ENCODE peak calls at places on chromosomes 7 and 10, in four cellular contexts. One of them, this sample, is unnamed.

GRCh38 chr7:89975577-89975976 is 178.7 kb upstream of the STEAP1 start:
- DNase-seq in astrocyte: no peak
- DNase-seq in cardiac muscle cell: no peak
- DNase-seq in GM10248: no peak
- DNase-seq in this sample: no peak

GRCh38 chr10:103745264-103746247 is 109.8 kb downstream of the SH3PXD2A start:
- DNase-seq in cardiac muscle cell: no peak
- DNase-seq in GM10248: no peak
- DNase-seq in astrocyte: peak
- DNase-seq in this sample: no peak

GRCh38 chr7:22633954-22634474 is 93.0 kb upstream of the IL6 start:
- DNase-seq in cardiac muscle cell: no peak
- DNase-seq in GM10248: no peak
- DNase-seq in astrocyte: peak
- DNase-seq in this sample: no peak

GRCh38 chr7:96040250-96040772 is 268.0 kb downstream of the DYNC1I1 start:
- DNase-seq in astrocyte: no peak
- DNase-seq in GM10248: no peak
- DNase-seq in cardiac muscle cell: peak
- DNase-seq in this sample: no peak

GRCh38 chr10:76576276-76576962 is 1061.2 kb downstream of the KCNMA1 start:
- DNase-seq in cardiac muscle cell: no peak
- DNase-seq in GM10248: no peak
- DNase-seq in astrocyte: peak
- DNase-seq in this sample: no peak

GRCh38 chr7:116582806-116583444 is 58.1 kb downstream of the CAV1 start:
- DNase-seq in GM10248: no peak
- DNase-seq in cardiac muscle cell: no peak
- DNase-seq in astrocyte: peak
- DNase-seq in this sample: no peak

GRCh38 chr7:102331536-102332275 is 24.5 kb downstream of the SPDYE6 start:
- DNase-seq in astrocyte: no peak
- DNase-seq in cardiac muscle cell: no peak
- DNase-seq in GM10248: peak
- DNase-seq in this sample: peak

GRCh38 chr10:103852856-103853255 is 2.5 kb downstream of the SH3PXD2A start:
- DNase-seq in GM10248: no peak
- DNase-seq in astrocyte: no peak
- DNase-seq in cardiac muscle cell: no peak
- DNase-seq in this sample: no peak

GRCh38 chr7:103573479-103574058 is 127.6 kb upstream of the SLC26A5 start:
- DNase-seq in cardiac muscle cell: peak
- DNase-seq in GM10248: peak
- DNase-seq in astrocyte: peak
- DNase-seq in this sample: no peak

GRCh38 chr10:124354411-124355382 is 64.0 kb downstream of the OAT start:
- DNase-seq in cardiac muscle cell: peak
- DNase-seq in astrocyte: peak
- DNase-seq in GM10248: no peak
- DNase-seq in this sample: peak

GRCh38 chr10:117312430-117312829 is 62.8 kb downstream of the PDZD8 start:
- DNase-seq in astrocyte: peak
- DNase-seq in GM10248: no peak
- DNase-seq in cardiac muscle cell: no peak
- DNase-seq in this sample: no peak

GRCh38 chr10:132740542-132741066 is 45.3 kb downstream of the NKX6-2 start:
- DNase-seq in astrocyte: no peak
- DNase-seq in GM10248: no peak
- DNase-seq in cardiac muscle cell: no peak
- DNase-seq in this sample: no peak

GRCh38 chr7:21923663-21924062 is 22.0 kb downstream of the CDCA7L start:
- DNase-seq in astrocyte: peak
- DNase-seq in cardiac muscle cell: peak
- DNase-seq in GM10248: no peak
- DNase-seq in this sample: no peak

GRCh38 chr7:92747041-92747835 is 89.1 kb downstream of the CDK6 start:
- DNase-seq in GM10248: no peak
- DNase-seq in astrocyte: peak
- DNase-seq in cardiac muscle cell: no peak
- DNase-seq in this sample: no peak

GRCh38 chr7:7323921-7324320 is 141.6 kb downstream of the C1GALT1 start:
- DNase-seq in GM10248: no peak
- DNase-seq in cardiac muscle cell: no peak
- DNase-seq in astrocyte: no peak
- DNase-seq in this sample: no peak

GRCh38 chr10:52701647-52702046 is 70.9 kb downstream of the MBL2 start:
- DNase-seq in astrocyte: no peak
- DNase-seq in cardiac muscle cell: no peak
- DNase-seq in GM10248: no peak
- DNase-seq in this sample: no peak

GRCh38 chr10:21082206-21082605 is 185.1 kb upstream of the NEBL start:
- DNase-seq in cardiac muscle cell: no peak
- DNase-seq in GM10248: no peak
- DNase-seq in astrocyte: no peak
- DNase-seq in this sample: no peak

GRCh38 chr10:124328514-124329220 is 90.1 kb downstream of the OAT start:
- DNase-seq in astrocyte: no peak
- DNase-seq in GM10248: no peak
- DNase-seq in cardiac muscle cell: no peak
- DNase-seq in this sample: no peak

GRCh38 chr10:62818426-62819011 is 2.4 kb upstream of the EGR2 start:
- DNase-seq in cardiac muscle cell: peak
- DNase-seq in GM10248: peak
- DNase-seq in astrocyte: no peak
- DNase-seq in this sample: no peak

GRCh38 chr7:135790371-135790977 is 41.9 kb upstream of the FAM180A start:
- DNase-seq in astrocyte: no peak
- DNase-seq in GM10248: no peak
- DNase-seq in cardiac muscle cell: no peak
- DNase-seq in this sample: no peak

GRCh38 chr7:155206286-155207020 is 91.2 kb upstream of the INSIG1 start:
- DNase-seq in cardiac muscle cell: no peak
- DNase-seq in astrocyte: peak
- DNase-seq in GM10248: peak
- DNase-seq in this sample: no peak

GRCh38 chr7:91047636-91048035 is 216.6 kb upstream of the FZD1 start:
- DNase-seq in cardiac muscle cell: no peak
- DNase-seq in astrocyte: peak
- DNase-seq in GM10248: no peak
- DNase-seq in this sample: no peak

GRCh38 chr10:70991140-70992124 is 103.1 kb upstream of the PCBD1 start:
- DNase-seq in astrocyte: no peak
- DNase-seq in GM10248: no peak
- DNase-seq in cardiac muscle cell: no peak
- DNase-seq in this sample: no peak

GRCh38 chr10:129058664-129059155 is 408.3 kb upstream of the MGMT start:
- DNase-seq in astrocyte: no peak
- DNase-seq in GM10248: no peak
- DNase-seq in cardiac muscle cell: no peak
- DNase-seq in this sample: no peak

GRCh38 chr10:99981581-99982199 is 28.1 kb downstream of the DNMBP start:
- DNase-seq in cardiac muscle cell: no peak
- DNase-seq in GM10248: no peak
- DNase-seq in astrocyte: no peak
- DNase-seq in this sample: no peak

GRCh38 chr7:26620352-26620751 is 244.0 kb downstream of the SKAP2 start:
- DNase-seq in cardiac muscle cell: no peak
- DNase-seq in astrocyte: no peak
- DNase-seq in GM10248: no peak
- DNase-seq in this sample: no peak

GRCh38 chr7:66904063-66904593 is 16.9 kb upstream of the TMEM248 start:
- DNase-seq in GM10248: no peak
- DNase-seq in cardiac muscle cell: no peak
- DNase-seq in astrocyte: no peak
- DNase-seq in this sample: no peak

GRCh38 chr10:74048433-74048832 is 50.5 kb downstream of the VCL start:
- DNase-seq in astrocyte: no peak
- DNase-seq in cardiac muscle cell: no peak
- DNase-seq in GM10248: no peak
- DNase-seq in this sample: no peak

GRCh38 chr7:30974605-30975256 is 11.0 kb downstream of the GHRHR start:
- DNase-seq in cardiac muscle cell: peak
- DNase-seq in GM10248: peak
- DNase-seq in astrocyte: peak
- DNase-seq in this sample: no peak

GRCh38 chr10:5829267-5829666 is 16.0 kb upstream of the GDI2 start:
- DNase-seq in GM10248: no peak
- DNase-seq in cardiac muscle cell: no peak
- DNase-seq in astrocyte: no peak
- DNase-seq in this sample: no peak

GRCh38 chr7:4820405-4820967 is 41.3 kb downstream of the PAPOLB start:
- DNase-seq in astrocyte: no peak
- DNase-seq in GM10248: no peak
- DNase-seq in cardiac muscle cell: no peak
- DNase-seq in this sample: no peak

GRCh38 chr7:137850586-137850985 is 3.8 kb upstream of the DGKI start:
- DNase-seq in cardiac muscle cell: no peak
- DNase-seq in GM10248: no peak
- DNase-seq in astrocyte: peak
- DNase-seq in this sample: no peak

GRCh38 chr10:113058175-113058961 is 108.3 kb downstream of the TCF7L2 start:
- DNase-seq in GM10248: no peak
- DNase-seq in cardiac muscle cell: peak
- DNase-seq in astrocyte: peak
- DNase-seq in this sample: no peak

GRCh38 chr7:46975493-46975892 is 606.4 kb downstream of the TNS3 start:
- DNase-seq in astrocyte: no peak
- DNase-seq in cardiac muscle cell: no peak
- DNase-seq in GM10248: no peak
- DNase-seq in this sample: no peak

GRCh38 chr10:80320377-80320776 is 30.9 kb upstream of the MAT1A start:
- DNase-seq in GM10248: no peak
- DNase-seq in cardiac muscle cell: no peak
- DNase-seq in astrocyte: no peak
- DNase-seq in this sample: no peak

GRCh38 chr7:149790146-149790548 is 16.8 kb upstream of the ZNF467 start:
- DNase-seq in cardiac muscle cell: peak
- DNase-seq in GM10248: peak
- DNase-seq in astrocyte: no peak
- DNase-seq in this sample: no peak
- TF ChIP-seq CTCF in cardiac muscle cell: peak
- TF ChIP-seq CTCF in GM10248: peak
- TF ChIP-seq CTCF in astrocyte: no peak
- TF ChIP-seq CTCF in this sample: peak

GRCh38 chr7:33701927-33702326 is 203.4 kb upstream of the BMPER start:
- DNase-seq in astrocyte: no peak
- DNase-seq in GM10248: no peak
- DNase-seq in cardiac muscle cell: no peak
- DNase-seq in this sample: no peak

GRCh38 chr7:33702511-33703054 is 202.8 kb upstream of the BMPER start:
- DNase-seq in GM10248: no peak
- DNase-seq in astrocyte: no peak
- DNase-seq in cardiac muscle cell: no peak
- DNase-seq in this sample: no peak

GRCh38 chr7:33700001-33700899 is 205.1 kb upstream of the BMPER start:
- DNase-seq in GM10248: no peak
- DNase-seq in astrocyte: no peak
- DNase-seq in cardiac muscle cell: no peak
- DNase-seq in this sample: no peak

GRCh38 chr7:33698692-33699128 is 206.6 kb upstream of the BMPER start:
- DNase-seq in astrocyte: no peak
- DNase-seq in cardiac muscle cell: no peak
- DNase-seq in GM10248: no peak
- DNase-seq in this sample: no peak

GRCh38 chr7:33701189-33701740 is 204.1 kb upstream of the BMPER start:
- DNase-seq in GM10248: no peak
- DNase-seq in astrocyte: no peak
- DNase-seq in cardiac muscle cell: no peak
- DNase-seq in this sample: no peak
- TF ChIP-seq CTCF in GM10248: no peak
- TF ChIP-seq CTCF in astrocyte: no peak
- TF ChIP-seq CTCF in cardiac muscle cell: no peak
- TF ChIP-seq CTCF in this sample: no peak

GRCh38 chr10:14556285-14556956 is 218.3 kb downstream of the FAM107B start:
- DNase-seq in cardiac muscle cell: peak
- DNase-seq in GM10248: peak
- DNase-seq in astrocyte: no peak
- DNase-seq in this sample: no peak
- TF ChIP-seq CTCF in cardiac muscle cell: no peak
- TF ChIP-seq CTCF in GM10248: peak
- TF ChIP-seq CTCF in astrocyte: no peak
- TF ChIP-seq CTCF in this sample: no peak

GRCh38 chr7:121398246-121398645 is 2.1 kb upstream of the FAM3C start:
- DNase-seq in astrocyte: no peak
- DNase-seq in cardiac muscle cell: no peak
- DNase-seq in GM10248: no peak
- DNase-seq in this sample: no peak
- TF ChIP-seq CTCF in astrocyte: no peak
- TF ChIP-seq CTCF in cardiac muscle cell: peak
- TF ChIP-seq CTCF in GM10248: no peak
- TF ChIP-seq CTCF in this sample: no peak

GRCh38 chr7:2063562-2064360 is 169.0 kb downstream of the MAD1L1 start:
- DNase-seq in GM10248: no peak
- DNase-seq in cardiac muscle cell: no peak
- DNase-seq in astrocyte: no peak
- DNase-seq in this sample: no peak
- TF ChIP-seq CTCF in GM10248: no peak
- TF ChIP-seq CTCF in cardiac muscle cell: peak
- TF ChIP-seq CTCF in astrocyte: no peak
- TF ChIP-seq CTCF in this sample: peak

GRCh38 chr7:121605297-121605640 is 209.2 kb upstream of the FAM3C start:
- DNase-seq in cardiac muscle cell: peak
- DNase-seq in GM10248: no peak
- DNase-seq in astrocyte: no peak
- DNase-seq in this sample: no peak
- TF ChIP-seq CTCF in cardiac muscle cell: peak
- TF ChIP-seq CTCF in GM10248: no peak
- TF ChIP-seq CTCF in astrocyte: peak
- TF ChIP-seq CTCF in this sample: no peak

GRCh38 chr7:20310963-20311742 is 19.5 kb upstream of the ITGB8 start:
- DNase-seq in astrocyte: no peak
- DNase-seq in GM10248: no peak
- DNase-seq in cardiac muscle cell: peak
- DNase-seq in this sample: no peak

GRCh38 chr7:20307901-20308300 is 22.8 kb upstream of the ITGB8 start:
- DNase-seq in cardiac muscle cell: no peak
- DNase-seq in GM10248: no peak
- DNase-seq in astrocyte: peak
- DNase-seq in this sample: no peak

GRCh38 chr7:20312562-20312961 is 18.1 kb upstream of the ITGB8 start:
- DNase-seq in astrocyte: no peak
- DNase-seq in cardiac muscle cell: no peak
- DNase-seq in GM10248: no peak
- DNase-seq in this sample: no peak

GRCh38 chr7:20314216-20314615 is 16.5 kb upstream of the ITGB8 start:
- DNase-seq in GM10248: no peak
- DNase-seq in astrocyte: no peak
- DNase-seq in cardiac muscle cell: no peak
- DNase-seq in this sample: no peak

DNA sequence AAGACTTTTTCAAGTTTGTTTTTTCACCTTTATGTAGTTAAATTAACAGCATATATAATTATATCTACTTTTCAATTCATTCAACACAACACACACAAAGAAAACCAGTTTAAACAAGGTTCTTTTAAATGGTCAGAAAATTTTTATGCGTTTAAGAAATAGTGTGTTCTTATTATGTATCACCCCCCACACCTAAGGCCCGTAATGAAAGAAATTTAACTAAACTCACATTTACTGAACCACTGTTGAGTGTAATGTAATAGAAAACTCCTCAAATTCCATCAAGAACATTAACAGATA is 19.0 kb upstream of the ITGB8 start:
- DNase-seq in GM10248: no peak
- DNase-seq in astrocyte: no peak
- DNase-seq in cardiac muscle cell: no peak
- DNase-seq in this sample: no peak
- TF ChIP-seq CTCF in GM10248: no peak
- TF ChIP-seq CTCF in astrocyte: no peak
- TF ChIP-seq CTCF in cardiac muscle cell: peak
- TF ChIP-seq CTCF in this sample: no peak

This sample was measured in mesothelial cell of epicardium.